ENCODE peak calls at places on chromosome 1, in five cellular contexts. B is stimulated activated CD8-positive, alpha-beta memory T cell treated with anti-CD3 and anti-CD28 coated beads, Interleukin-7, amount 100 ng/mL, for 48 hours; S is D721Med; P is sigmoid colon; W is cardiac fibroblast. L is an unnamed sample.

GRCh38 chr1:164949758-164950452 is 390.9 kb downstream of the PBX1 start:
- DNase-seq in B (no peak), S (no peak), P (peak; percentile 67), W (no peak), L (no peak)

GRCh38 chr1:119626841-119627240 is 21.2 kb downstream of the ZNF697 start:
- DNase-seq in B (no peak), S (no peak), P (peak; percentile 69), W (peak; percentile 58), L (peak; percentile 53)

GRCh38 chr1:85681087-85681486 is 27.1 kb downstream of the ZNHIT6 start:
- DNase-seq in B (no peak), S (no peak), P (no peak), W (peak; percentile 84), L (peak; percentile 49)

GRCh38 chr1:193533883-193534282 is 347.5 kb upstream of the B3GALT2 start:
- DNase-seq in B (no peak), S (no peak), P (no peak), W (no peak), L (no peak)

GRCh38 chr1:96521994-96522760 is 199.4 kb upstream of the PTBP2 start:
- DNase-seq in B (no peak), S (no peak), P (no peak), W (peak; percentile 87), L (no peak)

GRCh38 chr1:181936269-181936668 is 125.2 kb downstream of the ZNF648 start:
- DNase-seq in B (peak; percentile 5), S (no peak), P (no peak), W (no peak), L (no peak)

GRCh38 chr1:57966751-57967406 is 543.0 kb upstream of the DAB1 start:
- DNase-seq in B (no peak), S (no peak), P (no peak), W (no peak), L (peak; percentile 18)

GRCh38 chr1:210321131-210321530 is 7.6 kb upstream of the HHAT start:
- DNase-seq in B (no peak), S (peak; percentile 42), P (no peak), W (no peak), L (no peak)

GRCh38 chr1:17831619-17832018 is 76.5 kb downstream of the ACTL8 start:
- DNase-seq in B (no peak), S (no peak), P (no peak), W (peak; percentile 65), L (peak; percentile 45)

GRCh38 chr1:55781944-55782482 is 566.8 kb upstream of the USP24 start:
- DNase-seq in B (no peak), S (no peak), P (peak; percentile 88), W (peak; percentile 75), L (peak; percentile 85)

GRCh38 chr1:37602750-37603694 is 7.3 kb upstream of the GNL2 start:
- DNase-seq in B (peak; percentile 9), S (peak; percentile 66), P (no peak), W (peak; percentile 52), L (no peak)

GRCh38 chr1:200039849-200040479 is 12.5 kb downstream of the NR5A2 start:
- DNase-seq in B (no peak), S (no peak), P (no peak), W (no peak), L (no peak)

GRCh38 chr1:6460349-6461236 is 5.4 kb downstream of the TNFRSF25 start:
- DNase-seq in B (peak; percentile 68), S (no peak), P (no peak), W (no peak), L (no peak)

GRCh38 chr1:44523747-44524146 is 118.7 kb downstream of the RNF220 start:
- DNase-seq in B (no peak), S (no peak), P (no peak), W (no peak), L (no peak)

GRCh38 chr1:101060992-101061391 is 35.4 kb upstream of the DPH5 start:
- DNase-seq in B (no peak), S (no peak), P (no peak), W (no peak), L (no peak)

GRCh38 chr1:203796223-203796747 is 862 bp downstream of the ZBED6 start:
- DNase-seq in B (peak; percentile 7), S (no peak), P (no peak), W (peak; percentile 47), L (no peak)

GRCh38 chr1:165444897-165445370 is at the start of gene RXRG:
- DNase-seq in B (no peak), S (peak; percentile 49), P (peak; percentile 67), W (peak; percentile 3), L (no peak)

GRCh38 chr1:37156646-37157045 is 122.3 kb upstream of the GRIK3 start:
- DNase-seq in B (no peak), S (no peak), P (no peak), W (no peak), L (no peak)

GRCh38 chr1:118945460-118945859 is 42.7 kb downstream of the TBX15 start:
- DNase-seq in B (no peak), S (no peak), P (no peak), W (peak; percentile 29), L (no peak)

GRCh38 chr1:41851589-41851988 is 67.1 kb downstream of the HIVEP3 start:
- DNase-seq in B (no peak), S (no peak), P (no peak), W (peak; percentile 87), L (peak; percentile 59)

GRCh38 chr1:215251428-215251827 is 168.9 kb downstream of the KCNK2 start:
- DNase-seq in B (no peak), S (no peak), P (no peak), W (no peak), L (no peak)

GRCh38 chr1:54008876-54009275 is 9.1 kb downstream of the LDLRAD1 start:
- DNase-seq in B (no peak), S (no peak), P (no peak), W (no peak), L (no peak)

GRCh38 chr1:85229574-85230097 is 28.8 kb upstream of the SYDE2 start:
- DNase-seq in B (no peak), S (no peak), P (no peak), W (no peak), L (no peak)

GRCh38 chr1:225070972-225071371 is 141.5 kb downstream of the DNAH14 start:
- DNase-seq in B (no peak), S (no peak), P (no peak), W (no peak), L (no peak)

GRCh38 chr1:107486365-107486764 is 345.5 kb downstream of the NTNG1 start:
- DNase-seq in B (no peak), S (no peak), P (no peak), W (no peak), L (no peak)

GRCh38 chr1:184567016-184567415 is 180.2 kb downstream of the C1orf21 start:
- DNase-seq in B (no peak), S (no peak), P (no peak), W (no peak), L (no peak)

GRCh38 chr1:168437821-168438220 is 106.0 kb downstream of the XCL2 start:
- DNase-seq in B (no peak), S (no peak), P (no peak), W (no peak), L (no peak)

GRCh38 chr1:67850151-67850551 is 16.9 kb upstream of the GNG12 start:
- DNase-seq in B (no peak), S (no peak), P (no peak), W (peak; percentile 75), L (peak; percentile 49)

GRCh38 chr1:147515046-147515869 is 26.0 kb upstream of the BCL9 start:
- DNase-seq in B (no peak), S (no peak), P (no peak), W (peak; percentile 29), L (peak; percentile 22)

GRCh38 chr1:162075862-162076261 is 6.4 kb downstream of the NOS1AP start:
- DNase-seq in B (no peak), S (no peak), P (no peak), W (no peak), L (no peak)

GRCh38 chr1:21568006-21568746 is 59.0 kb downstream of the ALPL start:
- DNase-seq in B (no peak), S (no peak), P (no peak), W (peak; percentile 67), L (no peak)

L was measured in astrocyte of the cerebellum.